ENCODE peak calls at places on chromosomes 12 and 14, in seven cellular contexts. One of them, this sample, is unnamed. For H3K36me3, the result is how much of the 10 kb centered on the place peaks cover.

GRCh38 chr12:57734586-57734985 is 4.0 kb downstream of the AGAP2 start:
- DNase-seq in mucosa of descending colon: no peak
- DNase-seq in neural progenitor cell: no peak
- DNase-seq in transverse colon: no peak
- DNase-seq in prostate gland: no peak
- DNase-seq in left ventricle myocardium inferior: no peak
- DNase-seq in heart left ventricle: no peak
- DNase-seq in this sample: no peak

GRCh38 chr14:99136047-99136400 is 136.0 kb downstream of the BCL11B start:
- DNase-seq in mucosa of descending colon: no peak
- DNase-seq in neural progenitor cell: no peak
- DNase-seq in transverse colon: no peak
- DNase-seq in prostate gland: no peak
- DNase-seq in left ventricle myocardium inferior: no peak
- DNase-seq in heart left ventricle: no peak
- DNase-seq in this sample: no peak

GRCh38 chr14:100292776-100293461 is 13.3 kb downstream of the SLC25A29 start:
- DNase-seq in mucosa of descending colon: no peak
- DNase-seq in neural progenitor cell: no peak
- DNase-seq in transverse colon: peak
- DNase-seq in prostate gland: no peak
- DNase-seq in left ventricle myocardium inferior: no peak
- DNase-seq in heart left ventricle: peak
- DNase-seq in this sample: no peak

GRCh38 chr12:50556273-50556672 is 51.5 kb downstream of the DIP2B start:
- DNase-seq in mucosa of descending colon: no peak
- DNase-seq in neural progenitor cell: no peak
- DNase-seq in transverse colon: no peak
- DNase-seq in prostate gland: no peak
- DNase-seq in left ventricle myocardium inferior: no peak
- DNase-seq in heart left ventricle: no peak
- DNase-seq in this sample: no peak

GRCh38 chr14:100621806-100622205 is 34.6 kb upstream of the BEGAIN start:
- DNase-seq in mucosa of descending colon: peak
- DNase-seq in neural progenitor cell: no peak
- DNase-seq in transverse colon: peak
- DNase-seq in prostate gland: no peak
- DNase-seq in left ventricle myocardium inferior: no peak
- DNase-seq in heart left ventricle: peak
- DNase-seq in this sample: no peak

GRCh38 chr14:61934385-61934784 is 172.2 kb downstream of the SNAPC1 start:
- DNase-seq in mucosa of descending colon: no peak
- DNase-seq in neural progenitor cell: no peak
- DNase-seq in transverse colon: no peak
- DNase-seq in prostate gland: no peak
- DNase-seq in left ventricle myocardium inferior: no peak
- DNase-seq in heart left ventricle: no peak
- DNase-seq in this sample: no peak

GRCh38 chr12:76247026-76247688 is 101.1 kb downstream of the BBS10 start:
- DNase-seq in mucosa of descending colon: no peak
- DNase-seq in neural progenitor cell: no peak
- DNase-seq in transverse colon: no peak
- DNase-seq in prostate gland: no peak
- DNase-seq in left ventricle myocardium inferior: no peak
- DNase-seq in heart left ventricle: peak
- DNase-seq in this sample: no peak

GRCh38 chr12:14860490-14860889 is 17.2 kb upstream of the ART4 start:
- DNase-seq in mucosa of descending colon: no peak
- DNase-seq in neural progenitor cell: no peak
- DNase-seq in transverse colon: no peak
- DNase-seq in prostate gland: no peak
- DNase-seq in left ventricle myocardium inferior: no peak
- DNase-seq in heart left ventricle: no peak
- DNase-seq in this sample: no peak

GRCh38 chr12:124917841-124918621 is 3.6 kb upstream of the UBC start:
- DNase-seq in mucosa of descending colon: peak
- DNase-seq in neural progenitor cell: no peak
- DNase-seq in transverse colon: no peak
- DNase-seq in prostate gland: peak
- DNase-seq in left ventricle myocardium inferior: no peak
- DNase-seq in heart left ventricle: no peak
- DNase-seq in this sample: peak

GRCh38 chr12:28172434-28173030 is 17.7 kb upstream of the CCDC91 start:
- DNase-seq in mucosa of descending colon: peak
- DNase-seq in neural progenitor cell: peak
- DNase-seq in transverse colon: peak
- DNase-seq in prostate gland: no peak
- DNase-seq in left ventricle myocardium inferior: no peak
- DNase-seq in heart left ventricle: no peak
- DNase-seq in this sample: peak

GRCh38 chr14:35533357-35534129 is 421 bp upstream of the INSM2 start:
- DNase-seq in mucosa of descending colon: peak
- DNase-seq in neural progenitor cell: peak
- DNase-seq in transverse colon: peak
- DNase-seq in prostate gland: peak
- DNase-seq in left ventricle myocardium inferior: peak
- DNase-seq in heart left ventricle: peak
- DNase-seq in this sample: peak

DNA sequence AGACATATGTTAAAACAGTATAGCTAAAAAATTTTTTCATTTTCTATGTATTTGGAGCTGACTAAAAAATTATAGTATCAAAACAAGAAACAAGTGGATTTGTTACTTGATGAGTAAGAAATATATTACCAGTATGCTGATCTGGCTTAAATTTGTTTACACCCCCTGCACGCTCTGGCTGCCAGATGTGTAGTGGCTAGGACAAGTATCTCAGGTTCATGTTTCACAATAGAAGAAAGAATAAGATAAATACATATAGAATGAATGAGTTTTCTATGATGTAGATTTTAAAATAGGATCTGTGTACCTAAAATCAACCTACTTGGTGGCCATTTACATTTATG is 13.1 kb downstream of the NAA30 start:
- DNase-seq in mucosa of descending colon: no peak
- DNase-seq in neural progenitor cell: no peak
- DNase-seq in transverse colon: no peak
- DNase-seq in prostate gland: no peak
- DNase-seq in left ventricle myocardium inferior: no peak
- DNase-seq in heart left ventricle: no peak
- DNase-seq in this sample: no peak
- H3K36me3 ChIP-seq in mucosa of descending colon: under half
- H3K36me3 ChIP-seq in neural progenitor cell: under half
- H3K36me3 ChIP-seq in transverse colon: under half
- H3K36me3 ChIP-seq in prostate gland: under half
- H3K36me3 ChIP-seq in left ventricle myocardium inferior: under half
- H3K36me3 ChIP-seq in heart left ventricle: under half
- H3K36me3 ChIP-seq in this sample: under half

GRCh38 chr14:80100681-80101080 is 110.6 kb downstream of the DIO2 start:
- DNase-seq in mucosa of descending colon: no peak
- DNase-seq in neural progenitor cell: no peak
- DNase-seq in transverse colon: no peak
- DNase-seq in prostate gland: no peak
- DNase-seq in left ventricle myocardium inferior: no peak
- DNase-seq in heart left ventricle: no peak
- DNase-seq in this sample: no peak
- H3K36me3 ChIP-seq in mucosa of descending colon: under half
- H3K36me3 ChIP-seq in neural progenitor cell: under half
- H3K36me3 ChIP-seq in transverse colon: under half
- H3K36me3 ChIP-seq in prostate gland: under half
- H3K36me3 ChIP-seq in left ventricle myocardium inferior: under half
- H3K36me3 ChIP-seq in heart left ventricle: under half
- H3K36me3 ChIP-seq in this sample: under half

GRCh38 chr12:108788911-108789310 is 57.6 kb upstream of the CORO1C start:
- DNase-seq in mucosa of descending colon: no peak
- DNase-seq in neural progenitor cell: no peak
- DNase-seq in transverse colon: no peak
- DNase-seq in prostate gland: no peak
- DNase-seq in left ventricle myocardium inferior: peak
- DNase-seq in heart left ventricle: no peak
- DNase-seq in this sample: no peak
- H3K36me3 ChIP-seq in mucosa of descending colon: under half
- H3K36me3 ChIP-seq in neural progenitor cell: under half
- H3K36me3 ChIP-seq in transverse colon: under half
- H3K36me3 ChIP-seq in prostate gland: under half
- H3K36me3 ChIP-seq in left ventricle myocardium inferior: half or more
- H3K36me3 ChIP-seq in heart left ventricle: half or more
- H3K36me3 ChIP-seq in this sample: under half

GRCh38 chr12:46371718-46372130 is 849 bp downstream of the SLC38A2 start:
- DNase-seq in mucosa of descending colon: no peak
- DNase-seq in neural progenitor cell: peak
- DNase-seq in transverse colon: peak
- DNase-seq in prostate gland: peak
- DNase-seq in left ventricle myocardium inferior: peak
- DNase-seq in heart left ventricle: peak
- DNase-seq in this sample: peak
- H3K36me3 ChIP-seq in mucosa of descending colon: under half
- H3K36me3 ChIP-seq in neural progenitor cell: under half
- H3K36me3 ChIP-seq in transverse colon: under half
- H3K36me3 ChIP-seq in prostate gland: under half
- H3K36me3 ChIP-seq in left ventricle myocardium inferior: under half
- H3K36me3 ChIP-seq in heart left ventricle: under half
- H3K36me3 ChIP-seq in this sample: under half

DNA sequence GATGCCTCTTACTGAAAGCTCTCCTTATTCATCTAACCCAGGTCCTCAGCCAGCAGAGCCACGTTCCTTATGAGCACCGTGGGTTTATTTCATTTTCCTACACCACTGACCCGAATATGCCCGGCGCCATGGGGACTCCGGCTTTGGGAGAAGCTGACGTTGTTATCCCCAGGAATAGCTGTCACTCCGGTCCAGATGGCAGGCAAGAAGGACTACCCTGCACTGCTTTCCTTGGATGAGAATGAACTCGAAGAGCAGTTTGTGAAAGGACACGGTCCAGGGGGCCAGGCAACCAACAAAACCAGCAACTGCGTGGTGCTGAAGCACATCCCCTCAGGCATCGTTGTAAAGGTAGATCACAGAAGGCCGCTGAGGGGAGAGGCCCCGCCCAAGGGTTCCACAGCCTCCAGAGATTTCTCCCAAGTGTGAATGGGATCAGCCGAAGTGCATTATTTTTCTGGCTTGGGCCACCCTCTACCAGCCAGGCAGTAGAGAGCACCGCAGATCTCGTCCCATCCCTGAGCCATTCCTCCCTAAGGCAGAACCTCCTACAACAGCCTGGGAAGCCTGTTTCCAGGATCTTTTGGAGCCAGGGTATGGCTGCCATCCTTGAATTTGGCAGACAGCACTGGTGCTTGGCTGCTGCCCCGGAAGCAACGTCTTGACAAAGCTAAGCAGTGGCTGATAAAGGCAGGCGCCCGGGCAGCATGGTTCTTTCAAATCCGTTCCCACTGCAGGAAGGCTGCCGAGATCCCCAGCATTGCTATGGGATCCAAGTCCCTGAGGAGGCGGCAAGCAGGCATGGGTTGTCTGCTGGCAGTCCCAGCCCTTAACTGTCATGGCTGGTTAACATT is 17.8 kb downstream of the CDK2AP1 start:
- DNase-seq in mucosa of descending colon: no peak
- DNase-seq in neural progenitor cell: no peak
- DNase-seq in transverse colon: no peak
- DNase-seq in prostate gland: peak
- DNase-seq in left ventricle myocardium inferior: peak
- DNase-seq in heart left ventricle: peak
- DNase-seq in this sample: no peak
- H3K36me3 ChIP-seq in mucosa of descending colon: under half
- H3K36me3 ChIP-seq in neural progenitor cell: under half
- H3K36me3 ChIP-seq in transverse colon: under half
- H3K36me3 ChIP-seq in prostate gland: under half
- H3K36me3 ChIP-seq in left ventricle myocardium inferior: half or more
- H3K36me3 ChIP-seq in heart left ventricle: half or more
- H3K36me3 ChIP-seq in this sample: under half

DNA sequence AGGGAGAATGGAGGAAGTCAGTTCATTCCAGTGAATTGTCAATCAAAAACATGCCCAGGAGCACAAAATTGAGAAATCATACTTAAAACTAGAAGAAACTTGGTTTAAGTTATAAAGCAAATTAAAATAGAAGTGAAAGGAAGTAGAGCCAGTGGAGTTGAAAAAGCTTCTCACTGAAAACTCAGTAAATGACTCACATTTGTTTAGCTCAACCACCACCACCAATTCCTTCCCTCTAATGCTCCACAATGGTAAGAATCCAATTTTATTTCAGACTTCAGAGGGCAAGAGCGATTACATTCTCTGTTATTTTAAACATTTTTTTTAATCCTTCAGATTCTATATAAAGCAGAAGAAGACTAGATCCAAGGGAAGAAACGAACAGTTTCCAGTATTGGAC is 19.4 kb downstream of the UTP20 start:
- DNase-seq in mucosa of descending colon: no peak
- DNase-seq in neural progenitor cell: no peak
- DNase-seq in transverse colon: no peak
- DNase-seq in prostate gland: no peak
- DNase-seq in left ventricle myocardium inferior: no peak
- DNase-seq in heart left ventricle: no peak
- DNase-seq in this sample: no peak
- H3K36me3 ChIP-seq in mucosa of descending colon: under half
- H3K36me3 ChIP-seq in neural progenitor cell: under half
- H3K36me3 ChIP-seq in transverse colon: under half
- H3K36me3 ChIP-seq in prostate gland: under half
- H3K36me3 ChIP-seq in left ventricle myocardium inferior: half or more
- H3K36me3 ChIP-seq in heart left ventricle: half or more
- H3K36me3 ChIP-seq in this sample: under half

This sample was measured in hepatocyte.